ENCODE peak calls at places on chromosomes 16 and 17, in seven cellular contexts. One of them, this sample, is unnamed.
A peak's percentile ranks its signal among the peaks of the same experiment; 100 is the strongest.

GRCh38 chr17:48259710-48260291 is 152.2 kb downstream of the SNX11 start:
- DNase-seq in testis: no peak
- DNase-seq in hepatocyte: peak; percentile 71
- DNase-seq in heart left ventricle: no peak
- DNase-seq in body of pancreas: peak; percentile 41
- DNase-seq in IMR-90: peak; percentile 45
- DNase-seq in tibial artery: no peak
- DNase-seq in this sample: no peak

GRCh38 chr17:45314761-45315549 is 1.9 kb downstream of the MAP3K14 start:
- DNase-seq in heart left ventricle: no peak
- DNase-seq in hepatocyte: no peak
- DNase-seq in IMR-90: peak; percentile 46
- DNase-seq in testis: no peak
- DNase-seq in tibial artery: no peak
- DNase-seq in body of pancreas: no peak
- DNase-seq in this sample: no peak

GRCh38 chr17:82753516-82753915 is 1.7 kb downstream of the TBCD start:
- DNase-seq in hepatocyte: no peak
- DNase-seq in tibial artery: no peak
- DNase-seq in IMR-90: no peak
- DNase-seq in body of pancreas: no peak
- DNase-seq in testis: no peak
- DNase-seq in heart left ventricle: no peak
- DNase-seq in this sample: no peak

GRCh38 chr16:85555549-85556455 is 57.3 kb upstream of the GSE1 start:
- DNase-seq in tibial artery: peak; percentile 52
- DNase-seq in IMR-90: no peak
- DNase-seq in hepatocyte: peak; percentile 70
- DNase-seq in testis: peak; percentile 49
- DNase-seq in heart left ventricle: peak; percentile 73
- DNase-seq in body of pancreas: peak; percentile 79
- DNase-seq in this sample: no peak

GRCh38 chr16:82138478-82139285 is 31.3 kb downstream of the MPHOSPH6 start:
- DNase-seq in tibial artery: no peak
- DNase-seq in body of pancreas: no peak
- DNase-seq in hepatocyte: no peak
- DNase-seq in heart left ventricle: no peak
- DNase-seq in testis: no peak
- DNase-seq in IMR-90: no peak
- DNase-seq in this sample: no peak

GRCh38 chr17:179721-180379 is 1.6 kb downstream of the DOC2B start:
- DNase-seq in tibial artery: no peak
- DNase-seq in body of pancreas: no peak
- DNase-seq in heart left ventricle: no peak
- DNase-seq in testis: no peak
- DNase-seq in hepatocyte: no peak
- DNase-seq in IMR-90: no peak
- DNase-seq in this sample: no peak

GRCh38 chr16:81437860-81438259 is 6.7 kb upstream of the CMIP start:
- DNase-seq in testis: no peak
- DNase-seq in body of pancreas: peak; percentile 32
- DNase-seq in hepatocyte: no peak
- DNase-seq in heart left ventricle: no peak
- DNase-seq in tibial artery: no peak
- DNase-seq in IMR-90: no peak
- DNase-seq in this sample: no peak

GRCh38 chr17:43936434-43936833 is 5.8 kb downstream of the PPY start:
- DNase-seq in IMR-90: peak; percentile 39
- DNase-seq in body of pancreas: no peak
- DNase-seq in hepatocyte: no peak
- DNase-seq in heart left ventricle: no peak
- DNase-seq in testis: no peak
- DNase-seq in tibial artery: no peak
- DNase-seq in this sample: no peak

GRCh38 chr16:19284207-19284606 is 1.3 kb upstream of the CLEC19A start:
- DNase-seq in body of pancreas: peak; percentile 83
- DNase-seq in tibial artery: no peak
- DNase-seq in heart left ventricle: no peak
- DNase-seq in hepatocyte: no peak
- DNase-seq in testis: no peak
- DNase-seq in IMR-90: no peak
- DNase-seq in this sample: no peak

GRCh38 chr16:78816499-78817441 is 717.3 kb downstream of the WWOX start:
- DNase-seq in hepatocyte: peak; percentile 40
- DNase-seq in tibial artery: peak; percentile 45
- DNase-seq in IMR-90: no peak
- DNase-seq in testis: no peak
- DNase-seq in body of pancreas: peak; percentile 74
- DNase-seq in heart left ventricle: no peak
- DNase-seq in this sample: no peak

GRCh38 chr17:74737299-74738050 is 419 bp downstream of the RAB37 start:
- DNase-seq in tibial artery: no peak
- DNase-seq in IMR-90: no peak
- DNase-seq in testis: no peak
- DNase-seq in body of pancreas: peak; percentile 20
- DNase-seq in hepatocyte: peak; percentile 76
- DNase-seq in heart left ventricle: no peak
- DNase-seq in this sample: no peak

GRCh38 chr16:10226672-10227306 is 44.6 kb upstream of the GRIN2A start:
- DNase-seq in testis: no peak
- DNase-seq in IMR-90: no peak
- DNase-seq in hepatocyte: no peak
- DNase-seq in heart left ventricle: no peak
- DNase-seq in tibial artery: no peak
- DNase-seq in body of pancreas: no peak
- DNase-seq in this sample: no peak

GRCh38 chr16:17578921-17579876 is 108.4 kb upstream of the XYLT1 start:
- DNase-seq in testis: peak; percentile 78
- DNase-seq in body of pancreas: peak; percentile 75
- DNase-seq in heart left ventricle: peak; percentile 47
- DNase-seq in hepatocyte: peak; percentile 85
- DNase-seq in IMR-90: peak; percentile 86
- DNase-seq in tibial artery: peak; percentile 68
- DNase-seq in this sample: peak; percentile 59

GRCh38 chr16:528111-529011 is 849 bp downstream of the CAPN15 start:
- DNase-seq in IMR-90: peak; percentile 61
- DNase-seq in testis: no peak
- DNase-seq in tibial artery: no peak
- DNase-seq in hepatocyte: peak; percentile 75
- DNase-seq in body of pancreas: peak; percentile 59
- DNase-seq in heart left ventricle: no peak
- DNase-seq in this sample: no peak

GRCh38 chr16:35562471-35562870 is 2103.1 kb downstream of the TP53TG3F start:
- DNase-seq in tibial artery: no peak
- DNase-seq in heart left ventricle: no peak
- DNase-seq in hepatocyte: no peak
- DNase-seq in testis: no peak
- DNase-seq in body of pancreas: no peak
- DNase-seq in IMR-90: no peak
- DNase-seq in this sample: no peak

GRCh38 chr17:76843703-76844484 is 24.3 kb upstream of the MGAT5B start:
- DNase-seq in IMR-90: no peak
- DNase-seq in hepatocyte: no peak
- DNase-seq in testis: no peak
- DNase-seq in body of pancreas: no peak
- DNase-seq in tibial artery: no peak
- DNase-seq in heart left ventricle: no peak
- DNase-seq in this sample: no peak

GRCh38 chr16:24255446-24256352 is at the start of gene CACNG3:
- DNase-seq in hepatocyte: peak; percentile 90
- DNase-seq in heart left ventricle: peak; percentile 35
- DNase-seq in tibial artery: no peak
- DNase-seq in IMR-90: peak; percentile 33
- DNase-seq in testis: peak; percentile 88
- DNase-seq in body of pancreas: peak; percentile 42
- DNase-seq in this sample: no peak

GRCh38 chr17:34709108-34709779 is 129.9 kb downstream of the TMEM132E start:
- DNase-seq in tibial artery: no peak
- DNase-seq in heart left ventricle: no peak
- DNase-seq in IMR-90: no peak
- DNase-seq in testis: no peak
- DNase-seq in body of pancreas: no peak
- DNase-seq in hepatocyte: no peak
- DNase-seq in this sample: no peak

GRCh38 chr16:54059319-54059718 is 227.3 kb downstream of the IRX3 start:
- DNase-seq in tibial artery: no peak
- DNase-seq in IMR-90: no peak
- DNase-seq in hepatocyte: no peak
- DNase-seq in testis: no peak
- DNase-seq in heart left ventricle: no peak
- DNase-seq in body of pancreas: no peak
- DNase-seq in this sample: no peak

GRCh38 chr17:61409301-61410099 is 9.9 kb downstream of the TBX2 start:
- DNase-seq in hepatocyte: peak; percentile 91
- DNase-seq in heart left ventricle: peak; percentile 68
- DNase-seq in body of pancreas: peak; percentile 48
- DNase-seq in testis: peak; percentile 75
- DNase-seq in IMR-90: peak; percentile 78
- DNase-seq in tibial artery: peak; percentile 41
- DNase-seq in this sample: no peak

GRCh38 chr16:49514391-49514980 is 140.9 kb downstream of the C16orf78 start:
- DNase-seq in IMR-90: no peak
- DNase-seq in heart left ventricle: no peak
- DNase-seq in testis: no peak
- DNase-seq in hepatocyte: no peak
- DNase-seq in body of pancreas: no peak
- DNase-seq in tibial artery: no peak
- DNase-seq in this sample: no peak

GRCh38 chr17:37676115-37676925 is 33.1 kb upstream of the DDX52 start:
- DNase-seq in IMR-90: peak; percentile 64
- DNase-seq in body of pancreas: no peak
- DNase-seq in tibial artery: no peak
- DNase-seq in hepatocyte: peak; percentile 73
- DNase-seq in testis: no peak
- DNase-seq in heart left ventricle: no peak
- DNase-seq in this sample: no peak

GRCh38 chr16:3444032-3444388 is 530 bp downstream of the NAA60 start:
- DNase-seq in body of pancreas: no peak
- DNase-seq in heart left ventricle: no peak
- DNase-seq in hepatocyte: peak; percentile 63
- DNase-seq in tibial artery: no peak
- DNase-seq in IMR-90: peak; percentile 80
- DNase-seq in testis: peak; percentile 49
- DNase-seq in this sample: peak; percentile 33

GRCh38 chr16:71384073-71384724 is 25.7 kb downstream of the CALB2 start:
- DNase-seq in body of pancreas: no peak
- DNase-seq in IMR-90: no peak
- DNase-seq in heart left ventricle: no peak
- DNase-seq in hepatocyte: no peak
- DNase-seq in testis: no peak
- DNase-seq in tibial artery: no peak
- DNase-seq in this sample: no peak

GRCh38 chr17:57975044-57975443 is 13.0 kb downstream of the VEZF1 start:
- DNase-seq in hepatocyte: peak; percentile 37
- DNase-seq in IMR-90: peak; percentile 80
- DNase-seq in tibial artery: no peak
- DNase-seq in body of pancreas: no peak
- DNase-seq in heart left ventricle: no peak
- DNase-seq in testis: no peak
- DNase-seq in this sample: no peak

GRCh38 chr16:88779406-88780099 is 5.5 kb downstream of the PIEZO1 start:
- DNase-seq in tibial artery: no peak
- DNase-seq in testis: no peak
- DNase-seq in IMR-90: no peak
- DNase-seq in hepatocyte: no peak
- DNase-seq in heart left ventricle: peak; percentile 73
- DNase-seq in body of pancreas: no peak
- DNase-seq in this sample: no peak

DNA sequence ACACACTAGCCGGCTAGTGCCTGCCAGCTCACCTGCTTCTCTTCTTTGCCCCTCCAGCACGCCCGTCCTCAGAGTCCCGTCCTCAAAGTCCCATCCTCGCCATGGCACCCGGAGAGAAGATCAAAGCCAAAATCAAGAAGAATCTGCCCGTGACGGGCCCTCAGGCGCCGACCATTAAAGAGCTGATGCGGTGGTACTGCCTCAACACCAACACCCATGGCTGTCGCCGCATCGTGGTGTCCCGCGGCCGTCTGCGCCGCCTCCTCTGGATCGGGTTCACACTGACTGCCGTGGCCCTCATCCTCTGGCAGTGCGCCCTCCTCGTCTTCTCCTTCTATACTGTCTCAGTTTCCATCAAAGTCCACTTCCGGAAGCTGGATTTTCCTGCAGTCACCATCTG is 3.6 kb downstream of the SCNN1G start:
- DNase-seq in tibial artery: no peak
- DNase-seq in testis: no peak
- DNase-seq in hepatocyte: no peak
- DNase-seq in IMR-90: no peak
- DNase-seq in heart left ventricle: no peak
- DNase-seq in body of pancreas: no peak
- DNase-seq in this sample: no peak
- H3K4me3 ChIP-seq in tibial artery: no peak overlapping the region
- H3K4me3 ChIP-seq in testis: no peak overlapping the region
- H3K4me3 ChIP-seq in hepatocyte: no peak overlapping the region
- H3K4me3 ChIP-seq in IMR-90: no peak overlapping the region
- H3K4me3 ChIP-seq in heart left ventricle: no peak overlapping the region
- H3K4me3 ChIP-seq in body of pancreas: no peak overlapping the region
- H3K4me3 ChIP-seq in this sample: no peak overlapping the region

GRCh38 chr17:50920891-50921595 is 54.9 kb upstream of the TOB1 start:
- DNase-seq in body of pancreas: no peak
- DNase-seq in IMR-90: no peak
- DNase-seq in testis: no peak
- DNase-seq in hepatocyte: no peak
- DNase-seq in heart left ventricle: no peak
- DNase-seq in tibial artery: no peak
- DNase-seq in this sample: no peak
- TF ChIP-seq CTCF in body of pancreas: no peak
- TF ChIP-seq CTCF in IMR-90: no peak
- TF ChIP-seq CTCF in testis: no peak
- TF ChIP-seq CTCF in hepatocyte: no peak
- TF ChIP-seq CTCF in heart left ventricle: no peak
- TF ChIP-seq CTCF in tibial artery: no peak
- TF ChIP-seq CTCF in this sample: no peak

GRCh38 chr17:7045492-7046126 is 1.7 kb upstream of the SLC16A11 start:
- DNase-seq in hepatocyte: peak; percentile 81
- DNase-seq in body of pancreas: peak; percentile 78
- DNase-seq in IMR-90: peak; percentile 87
- DNase-seq in testis: peak; percentile 69
- DNase-seq in tibial artery: no peak
- DNase-seq in heart left ventricle: no peak
- DNase-seq in this sample: peak; percentile 44
- H3K4me3 ChIP-seq in hepatocyte: no peak overlapping the region
- H3K4me3 ChIP-seq in body of pancreas: no peak overlapping the region
- H3K4me3 ChIP-seq in IMR-90: no peak overlapping the region
- H3K4me3 ChIP-seq in testis: no peak overlapping the region
- H3K4me3 ChIP-seq in tibial artery: no peak overlapping the region
- H3K4me3 ChIP-seq in heart left ventricle: peak overlapping the region; percentile 29
- H3K4me3 ChIP-seq in this sample: no peak overlapping the region

GRCh38 chr16:66667944-66668343 is 28.6 kb downstream of the CMTM4 start:
- DNase-seq in body of pancreas: no peak
- DNase-seq in testis: no peak
- DNase-seq in IMR-90: no peak
- DNase-seq in heart left ventricle: no peak
- DNase-seq in tibial artery: no peak
- DNase-seq in hepatocyte: no peak
- DNase-seq in this sample: no peak

GRCh38 chr16:66673691-66674090 is 22.9 kb downstream of the CMTM4 start:
- DNase-seq in testis: no peak
- DNase-seq in tibial artery: no peak
- DNase-seq in hepatocyte: no peak
- DNase-seq in body of pancreas: no peak
- DNase-seq in IMR-90: no peak
- DNase-seq in heart left ventricle: no peak
- DNase-seq in this sample: no peak

GRCh38 chr16:66668777-66669444 is 27.6 kb downstream of the CMTM4 start:
- DNase-seq in testis: no peak
- DNase-seq in tibial artery: no peak
- DNase-seq in heart left ventricle: no peak
- DNase-seq in hepatocyte: no peak
- DNase-seq in IMR-90: peak; percentile 66
- DNase-seq in body of pancreas: no peak
- DNase-seq in this sample: no peak

GRCh38 chr16:66670691-66671090 is 25.9 kb downstream of the CMTM4 start:
- DNase-seq in testis: no peak
- DNase-seq in heart left ventricle: no peak
- DNase-seq in tibial artery: no peak
- DNase-seq in hepatocyte: no peak
- DNase-seq in IMR-90: no peak
- DNase-seq in body of pancreas: no peak
- DNase-seq in this sample: no peak
- TF ChIP-seq CTCF in testis: no peak
- TF ChIP-seq CTCF in heart left ventricle: no peak
- TF ChIP-seq CTCF in tibial artery: no peak
- TF ChIP-seq CTCF in hepatocyte: no peak
- TF ChIP-seq CTCF in IMR-90: no peak
- TF ChIP-seq CTCF in body of pancreas: no peak
- TF ChIP-seq CTCF in this sample: no peak